ENCODE peak calls at places on chromosomes 7 and 10, in four cellular contexts. One of them, this sample, is unnamed.

GRCh38 chr10:126387931-126388911 is at the start of gene ADAM12:
- DNase-seq in cardiac muscle cell: peak; percentile 77
- DNase-seq in ovary: peak; percentile 83
- DNase-seq in coronary artery: no peak
- DNase-seq in this sample: no peak

GRCh38 chr10:48470893-48471805 is 133.7 kb downstream of the ARHGAP22 start:
- DNase-seq in ovary: peak; percentile 24
- DNase-seq in cardiac muscle cell: peak; percentile 11
- DNase-seq in coronary artery: peak; percentile 67
- DNase-seq in this sample: peak; percentile 80

GRCh38 chr10:49119746-49120145 is 4.4 kb upstream of the VSTM4 start:
- DNase-seq in coronary artery: no peak
- DNase-seq in ovary: no peak
- DNase-seq in cardiac muscle cell: no peak
- DNase-seq in this sample: peak; percentile 6

GRCh38 chr7:81501220-81501619 is 268.6 kb downstream of the HGF start:
- DNase-seq in cardiac muscle cell: peak; percentile 81
- DNase-seq in ovary: no peak
- DNase-seq in coronary artery: no peak
- DNase-seq in this sample: no peak

GRCh38 chr10:129759214-129760002 is 204.7 kb downstream of the EBF3 start:
- DNase-seq in cardiac muscle cell: no peak
- DNase-seq in ovary: no peak
- DNase-seq in coronary artery: peak; percentile 63
- DNase-seq in this sample: no peak

GRCh38 chr7:137633133-137633532 is 213.6 kb downstream of the DGKI start:
- DNase-seq in cardiac muscle cell: peak; percentile 72
- DNase-seq in ovary: no peak
- DNase-seq in coronary artery: no peak
- DNase-seq in this sample: no peak

GRCh38 chr7:106178593-106179134 is 66.6 kb upstream of the SYPL1 start:
- DNase-seq in coronary artery: no peak
- DNase-seq in cardiac muscle cell: peak; percentile 83
- DNase-seq in ovary: no peak
- DNase-seq in this sample: no peak

GRCh38 chr7:94907420-94908203 is at the start of gene PPP1R9A:
- DNase-seq in coronary artery: no peak
- DNase-seq in cardiac muscle cell: peak; percentile 15
- DNase-seq in ovary: peak; percentile 54
- DNase-seq in this sample: no peak

GRCh38 chr10:17644485-17644964 is 574 bp downstream of the STAM start:
- DNase-seq in coronary artery: no peak
- DNase-seq in cardiac muscle cell: peak; percentile 52
- DNase-seq in ovary: no peak
- DNase-seq in this sample: no peak

GRCh38 chr7:87059525-87060287 is at the start of gene ELAPOR2:
- DNase-seq in cardiac muscle cell: peak; percentile 56
- DNase-seq in coronary artery: peak; percentile 79
- DNase-seq in ovary: peak; percentile 76
- DNase-seq in this sample: no peak

GRCh38 chr10:58341422-58341821 is 6.6 kb downstream of the UBE2D1 start:
- DNase-seq in cardiac muscle cell: no peak
- DNase-seq in coronary artery: no peak
- DNase-seq in ovary: no peak
- DNase-seq in this sample: no peak

GRCh38 chr10:66365686-66366085 is 560.1 kb upstream of the LRRTM3 start:
- DNase-seq in coronary artery: no peak
- DNase-seq in ovary: no peak
- DNase-seq in cardiac muscle cell: no peak
- DNase-seq in this sample: no peak

GRCh38 chr10:69051303-69051702 is 36.6 kb upstream of the SRGN start:
- DNase-seq in ovary: no peak
- DNase-seq in coronary artery: no peak
- DNase-seq in cardiac muscle cell: peak; percentile 37
- DNase-seq in this sample: no peak

GRCh38 chr10:74949843-74950765 is 123.7 kb downstream of the KAT6B start:
- DNase-seq in coronary artery: no peak
- DNase-seq in ovary: no peak
- DNase-seq in cardiac muscle cell: no peak
- DNase-seq in this sample: no peak

GRCh38 chr10:75223507-75223906 is 12.2 kb downstream of the COMTD1 start:
- DNase-seq in cardiac muscle cell: no peak
- DNase-seq in coronary artery: no peak
- DNase-seq in ovary: no peak
- DNase-seq in this sample: no peak

GRCh38 chr7:99296471-99296870 is 23.8 kb downstream of the MYH16 start:
- DNase-seq in cardiac muscle cell: no peak
- DNase-seq in ovary: no peak
- DNase-seq in coronary artery: no peak
- DNase-seq in this sample: no peak

GRCh38 chr7:138299046-138299445 is 161.0 kb upstream of the TRIM24 start:
- DNase-seq in ovary: no peak
- DNase-seq in coronary artery: no peak
- DNase-seq in cardiac muscle cell: peak; percentile 84
- DNase-seq in this sample: no peak

GRCh38 chr7:115679976-115680375 is 350.6 kb downstream of the TFEC start:
- DNase-seq in cardiac muscle cell: peak; percentile 73
- DNase-seq in ovary: no peak
- DNase-seq in coronary artery: no peak
- DNase-seq in this sample: peak; percentile 3

GRCh38 chr7:139118803-139119485 is 9.4 kb upstream of the ZC3HAV1 start:
- DNase-seq in coronary artery: no peak
- DNase-seq in ovary: no peak
- DNase-seq in cardiac muscle cell: peak; percentile 24
- DNase-seq in this sample: no peak

GRCh38 chr7:81333536-81333935 is 414.7 kb upstream of the SEMA3C start:
- DNase-seq in cardiac muscle cell: peak; percentile 6
- DNase-seq in coronary artery: no peak
- DNase-seq in ovary: no peak
- DNase-seq in this sample: no peak

GRCh38 chr7:97541188-97541587 is 190.7 kb upstream of the TAC1 start:
- DNase-seq in ovary: no peak
- DNase-seq in coronary artery: no peak
- DNase-seq in cardiac muscle cell: no peak
- DNase-seq in this sample: no peak

GRCh38 chr7:115122388-115122787 is 200.5 kb downstream of the MDFIC start:
- DNase-seq in ovary: no peak
- DNase-seq in cardiac muscle cell: no peak
- DNase-seq in coronary artery: no peak
- DNase-seq in this sample: no peak

GRCh38 chr7:101537935-101538595 is 91.0 kb downstream of the MYL10 start:
- DNase-seq in coronary artery: no peak
- DNase-seq in ovary: no peak
- DNase-seq in cardiac muscle cell: no peak
- DNase-seq in this sample: no peak

GRCh38 chr10:102004376-102004775 is 51.6 kb downstream of the ARMH3 start:
- DNase-seq in ovary: no peak
- DNase-seq in cardiac muscle cell: peak; percentile 80
- DNase-seq in coronary artery: no peak
- DNase-seq in this sample: peak; percentile 33

GRCh38 chr7:91569702-91570457 is 305.6 kb downstream of the FZD1 start:
- DNase-seq in ovary: no peak
- DNase-seq in cardiac muscle cell: no peak
- DNase-seq in coronary artery: no peak
- DNase-seq in this sample: no peak

GRCh38 chr10:133439517-133440461 is 14.0 kb upstream of the SCART1 start:
- DNase-seq in cardiac muscle cell: no peak
- DNase-seq in coronary artery: no peak
- DNase-seq in ovary: no peak
- DNase-seq in this sample: no peak

GRCh38 chr7:36348256-36348655 is 41.4 kb upstream of the ANLN start:
- DNase-seq in cardiac muscle cell: peak; percentile 47
- DNase-seq in ovary: no peak
- DNase-seq in coronary artery: no peak
- DNase-seq in this sample: no peak

GRCh38 chr7:135169141-135169935 is 1.2 kb downstream of the CYREN start:
- DNase-seq in cardiac muscle cell: peak; percentile 40
- DNase-seq in coronary artery: no peak
- DNase-seq in ovary: peak; percentile 39
- DNase-seq in this sample: peak; percentile 73

GRCh38 chr10:67520924-67521520 is 175.0 kb downstream of the CTNNA3 start:
- DNase-seq in ovary: no peak
- DNase-seq in coronary artery: no peak
- DNase-seq in cardiac muscle cell: peak; percentile 70
- DNase-seq in this sample: no peak

GRCh38 chr10:30434273-30435067 is 486 bp downstream of the MAP3K8 start:
- DNase-seq in coronary artery: peak; percentile 95
- DNase-seq in cardiac muscle cell: peak; percentile 94
- DNase-seq in ovary: peak; percentile 86
- DNase-seq in this sample: no peak

DNA sequence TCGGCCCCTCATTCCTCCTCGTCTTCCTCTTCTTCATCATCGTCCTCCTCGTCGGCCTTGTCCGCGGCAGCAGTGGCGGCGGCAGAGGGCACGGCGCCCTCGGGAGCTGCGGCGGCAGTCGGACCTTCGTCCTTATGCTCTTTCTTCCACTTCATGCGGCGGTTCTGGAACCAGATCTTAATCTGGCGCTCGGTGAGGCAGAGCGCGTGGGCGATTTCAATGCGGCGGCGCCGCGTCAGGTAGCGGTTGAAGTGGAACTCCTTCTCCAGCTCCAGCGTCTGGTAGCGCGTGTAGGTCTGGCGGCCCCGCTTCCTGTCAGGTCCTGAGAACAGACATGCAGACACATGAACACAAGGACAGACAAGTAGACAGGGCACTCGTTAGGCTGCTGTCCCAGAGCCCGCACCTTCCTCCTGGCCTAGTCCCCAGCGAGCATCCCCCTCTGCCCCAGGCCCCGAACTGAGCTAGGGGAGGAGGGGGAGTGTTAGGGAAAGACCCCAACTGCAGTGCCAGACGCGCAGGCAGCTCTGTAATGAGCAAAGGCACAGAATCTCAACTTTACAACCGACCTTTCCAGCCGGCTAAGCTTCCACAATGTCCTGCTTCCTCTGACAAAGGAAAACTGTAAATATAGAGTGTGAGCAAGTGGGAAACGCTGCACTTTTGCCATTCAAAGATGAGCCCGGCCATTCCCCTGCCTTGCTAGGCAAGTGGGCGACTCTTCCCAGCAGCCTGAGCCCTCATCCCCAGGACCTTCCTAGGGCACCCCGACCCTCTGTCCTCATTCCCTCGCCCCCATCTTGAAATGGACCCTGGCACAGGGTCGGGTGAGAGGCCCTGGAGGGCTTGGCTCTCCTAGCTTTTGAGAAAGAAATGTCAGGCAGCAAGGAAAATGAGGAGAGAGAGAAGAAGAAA is 1.3 kb downstream of the HOXA7 start:
- DNase-seq in coronary artery: no peak
- DNase-seq in cardiac muscle cell: no peak
- DNase-seq in ovary: peak; percentile 26
- DNase-seq in this sample: no peak
- H3K27ac ChIP-seq in coronary artery: no peak overlapping the region
- H3K27ac ChIP-seq in cardiac muscle cell: no peak overlapping the region
- H3K27ac ChIP-seq in ovary: no peak overlapping the region
- H3K27ac ChIP-seq in this sample: peak overlapping the region; percentile 93

DNA sequence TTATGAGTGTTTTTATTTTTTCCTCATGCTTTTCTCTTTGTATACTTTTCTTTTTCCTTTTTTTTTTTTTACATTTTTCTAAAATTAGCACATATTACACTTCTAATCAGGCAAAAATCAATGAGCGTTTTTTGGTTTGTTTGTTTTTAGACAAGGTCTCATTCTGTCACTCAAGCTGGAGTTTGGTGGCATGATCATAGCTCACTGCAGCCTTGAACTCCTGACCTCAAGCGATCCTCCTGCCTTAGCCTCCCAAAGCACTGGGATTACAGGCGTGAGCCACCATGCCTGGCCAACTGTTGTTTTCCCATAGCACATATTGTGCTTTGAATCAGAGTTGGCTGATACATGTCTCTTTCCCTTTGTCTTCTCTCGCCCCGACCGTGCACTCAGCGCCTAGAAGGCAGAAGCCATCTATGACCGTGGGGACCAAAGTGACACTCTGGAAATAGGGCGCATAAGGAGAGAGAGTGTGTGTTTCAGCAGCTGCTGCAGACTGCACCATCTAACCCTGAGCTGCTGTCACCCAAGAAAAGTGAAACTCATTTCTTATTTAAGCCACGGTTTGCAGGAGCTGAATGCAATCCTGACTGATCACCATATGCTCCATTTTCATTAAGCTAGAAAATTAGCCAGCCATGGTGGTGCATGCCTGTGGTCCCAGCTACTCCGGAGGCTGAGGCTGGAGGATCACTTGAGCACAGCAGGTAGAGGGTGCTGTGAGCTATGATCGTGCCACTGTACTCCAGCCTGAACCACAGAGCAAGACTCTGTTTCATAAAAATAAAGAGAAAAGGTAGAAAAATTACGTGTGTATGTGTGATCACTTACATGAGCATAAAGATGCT is 41.4 kb upstream of the GTF2I start:
- DNase-seq in coronary artery: no peak
- DNase-seq in cardiac muscle cell: no peak
- DNase-seq in ovary: no peak
- DNase-seq in this sample: no peak
- H3K27ac ChIP-seq in coronary artery: no peak overlapping the region
- H3K27ac ChIP-seq in cardiac muscle cell: no peak overlapping the region
- H3K27ac ChIP-seq in ovary: no peak overlapping the region
- H3K27ac ChIP-seq in this sample: no peak overlapping the region

GRCh38 chr10:132163278-132163765 is 23.4 kb upstream of the DPYSL4 start:
- DNase-seq in cardiac muscle cell: no peak
- DNase-seq in coronary artery: no peak
- DNase-seq in ovary: peak; percentile 36
- DNase-seq in this sample: no peak

GRCh38 chr10:132162590-132163277 is 24.0 kb upstream of the DPYSL4 start:
- DNase-seq in cardiac muscle cell: no peak
- DNase-seq in coronary artery: no peak
- DNase-seq in ovary: peak; percentile 36
- DNase-seq in this sample: no peak

GRCh38 chr10:132164801-132165278 is 21.9 kb upstream of the DPYSL4 start:
- DNase-seq in ovary: peak; percentile 23
- DNase-seq in coronary artery: no peak
- DNase-seq in cardiac muscle cell: no peak
- DNase-seq in this sample: no peak

GRCh38 chr10:132163826-132164515 is 22.8 kb upstream of the DPYSL4 start:
- DNase-seq in coronary artery: no peak
- DNase-seq in cardiac muscle cell: no peak
- DNase-seq in ovary: peak; percentile 21
- DNase-seq in this sample: no peak

GRCh38 chr10:132162021-132162531 is 24.7 kb upstream of the DPYSL4 start:
- DNase-seq in coronary artery: no peak
- DNase-seq in ovary: peak; percentile 6
- DNase-seq in cardiac muscle cell: no peak
- DNase-seq in this sample: no peak
- H3K27ac ChIP-seq in coronary artery: no peak overlapping the region
- H3K27ac ChIP-seq in ovary: no peak overlapping the region
- H3K27ac ChIP-seq in cardiac muscle cell: no peak overlapping the region
- H3K27ac ChIP-seq in this sample: no peak overlapping the region

GRCh38 chr10:13717571-13717935 is 130.8 kb downstream of the PRPF18 start:
- DNase-seq in ovary: no peak
- DNase-seq in coronary artery: no peak
- DNase-seq in cardiac muscle cell: no peak
- DNase-seq in this sample: no peak

GRCh38 chr10:13720699-13721098 is 133.9 kb downstream of the PRPF18 start:
- DNase-seq in cardiac muscle cell: no peak
- DNase-seq in coronary artery: no peak
- DNase-seq in ovary: no peak
- DNase-seq in this sample: no peak

GRCh38 chr10:13718820-13719219 is 132.1 kb downstream of the PRPF18 start:
- DNase-seq in cardiac muscle cell: no peak
- DNase-seq in ovary: no peak
- DNase-seq in coronary artery: no peak
- DNase-seq in this sample: no peak

GRCh38 chr10:13717936-13718772 is 131.4 kb downstream of the PRPF18 start:
- DNase-seq in cardiac muscle cell: peak; percentile 97
- DNase-seq in coronary artery: peak; percentile 78
- DNase-seq in ovary: peak; percentile 83
- DNase-seq in this sample: peak; percentile 60

GRCh38 chr10:13719411-13719810 is 132.6 kb downstream of the PRPF18 start:
- DNase-seq in coronary artery: no peak
- DNase-seq in cardiac muscle cell: no peak
- DNase-seq in ovary: no peak
- DNase-seq in this sample: no peak
- H3K27ac ChIP-seq in coronary artery: peak overlapping the region; percentile 77
- H3K27ac ChIP-seq in cardiac muscle cell: no peak overlapping the region
- H3K27ac ChIP-seq in ovary: no peak overlapping the region
- H3K27ac ChIP-seq in this sample: no peak overlapping the region